ENCODE peak calls at places on chromosome 21, in five cellular contexts. One of them, this sample, is unnamed.
A peak's percentile ranks its signal among the peaks of the same experiment; 100 is the strongest.

GRCh38 chr21:35423694-35424093 is 374.6 kb upstream of the RUNX1 start:
- DNase-seq in K562: no peak
- DNase-seq in A549: no peak
- DNase-seq in H1: no peak
- DNase-seq in HepG2: no peak
- DNase-seq in this sample: no peak

GRCh38 chr21:33836408-33836807 is 79.2 kb downstream of the ATP5PO start:
- DNase-seq in K562: no peak
- DNase-seq in A549: no peak
- DNase-seq in H1: no peak
- DNase-seq in HepG2: no peak
- DNase-seq in this sample: no peak

GRCh38 chr21:21715286-21715969 is 717.2 kb downstream of the NCAM2 start:
- DNase-seq in K562: no peak
- DNase-seq in A549: no peak
- DNase-seq in H1: no peak
- DNase-seq in HepG2: no peak
- DNase-seq in this sample: no peak

GRCh38 chr21:33655591-33656221 is 13.4 kb downstream of the ITSN1 start:
- DNase-seq in K562: peak; percentile 32
- DNase-seq in A549: peak; percentile 54
- DNase-seq in H1: no peak
- DNase-seq in HepG2: no peak
- DNase-seq in this sample: no peak

GRCh38 chr21:25691931-25692330 is 42.8 kb downstream of the ATP5PF start:
- DNase-seq in K562: no peak
- DNase-seq in A549: no peak
- DNase-seq in H1: no peak
- DNase-seq in HepG2: no peak
- DNase-seq in this sample: no peak

GRCh38 chr21:22536511-22536910 is 1538.3 kb downstream of the NCAM2 start:
- DNase-seq in K562: no peak
- DNase-seq in A549: no peak
- DNase-seq in H1: no peak
- DNase-seq in HepG2: no peak
- DNase-seq in this sample: no peak

GRCh38 chr21:27365394-27365793 is 398.5 kb upstream of the ADAMTS5 start:
- DNase-seq in K562: no peak
- DNase-seq in A549: no peak
- DNase-seq in H1: no peak
- DNase-seq in HepG2: no peak
- DNase-seq in this sample: no peak

GRCh38 chr21:41048141-41048540 is 119.8 kb upstream of the BACE2 start:
- DNase-seq in K562: no peak
- DNase-seq in A549: no peak
- DNase-seq in H1: no peak
- DNase-seq in HepG2: no peak
- DNase-seq in this sample: no peak

GRCh38 chr21:34199121-34199910 is 125.9 kb downstream of the MRPS6 start:
- DNase-seq in K562: no peak
- DNase-seq in A549: no peak
- DNase-seq in H1: peak; percentile 42
- DNase-seq in HepG2: no peak
- DNase-seq in this sample: no peak

GRCh38 chr21:14677023-14677422 is 130.9 kb upstream of the SAMSN1 start:
- DNase-seq in K562: no peak
- DNase-seq in A549: no peak
- DNase-seq in H1: no peak
- DNase-seq in HepG2: no peak
- DNase-seq in this sample: no peak

GRCh38 chr21:27346041-27346448 is 379.2 kb upstream of the ADAMTS5 start:
- DNase-seq in K562: no peak
- DNase-seq in A549: no peak
- DNase-seq in H1: no peak
- DNase-seq in HepG2: no peak
- DNase-seq in this sample: no peak

GRCh38 chr21:36420571-36421339 is 35.6 kb downstream of the CHAF1B start:
- DNase-seq in K562: no peak
- DNase-seq in A549: no peak
- DNase-seq in H1: no peak
- DNase-seq in HepG2: no peak
- DNase-seq in this sample: no peak

GRCh38 chr21:45309541-45310381 is 22.1 kb upstream of the POFUT2 start:
- DNase-seq in K562: no peak
- DNase-seq in A549: no peak
- DNase-seq in H1: no peak
- DNase-seq in HepG2: no peak
- DNase-seq in this sample: peak; percentile 6
- TF ChIP-seq JUN in K562: no peak
- TF ChIP-seq JUN in A549: no peak
- TF ChIP-seq JUN in H1: no peak
- TF ChIP-seq JUN in HepG2: no peak
- TF ChIP-seq JUN in this sample: no peak

DNA sequence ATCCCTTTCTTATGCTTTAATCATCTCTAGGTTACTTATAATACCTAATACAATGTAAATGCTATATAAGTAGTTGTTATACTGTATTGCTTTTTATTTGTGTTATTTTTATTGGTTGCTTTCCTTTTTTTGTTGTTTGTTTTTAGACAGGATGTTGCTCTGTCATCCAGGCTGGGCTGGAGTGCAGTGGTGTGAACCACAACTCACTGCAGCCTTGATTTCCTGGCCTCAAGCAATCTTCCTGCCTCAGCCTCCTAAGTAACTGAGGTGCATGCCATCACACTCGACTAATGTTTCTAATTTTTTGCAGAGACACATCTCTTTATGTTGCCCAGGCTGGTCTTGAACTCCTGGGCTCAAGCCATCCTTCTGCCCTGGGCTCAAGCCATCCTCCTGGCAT is 26.9 kb downstream of the KRTAP19-8 start:
- DNase-seq in K562: no peak
- DNase-seq in A549: no peak
- DNase-seq in H1: no peak
- DNase-seq in HepG2: no peak
- DNase-seq in this sample: no peak
- TF ChIP-seq USF2 in K562: no peak
- TF ChIP-seq USF2 in A549: no peak
- TF ChIP-seq USF2 in H1: no peak
- TF ChIP-seq USF2 in HepG2: no peak
- TF ChIP-seq USF2 in this sample: no peak

GRCh38 chr21:29678616-29679015 is 261.2 kb downstream of the GRIK1 start:
- DNase-seq in K562: no peak
- DNase-seq in A549: no peak
- DNase-seq in H1: no peak
- DNase-seq in HepG2: no peak
- DNase-seq in this sample: no peak
- TF ChIP-seq JUN in K562: no peak
- TF ChIP-seq JUN in A549: no peak
- TF ChIP-seq JUN in H1: no peak
- TF ChIP-seq JUN in HepG2: no peak
- TF ChIP-seq JUN in this sample: no peak

GRCh38 chr21:37758997-37759396 is 157.3 kb downstream of the KCNJ6 start:
- DNase-seq in K562: peak; percentile 65
- DNase-seq in A549: peak; percentile 23
- DNase-seq in H1: peak; percentile 84
- DNase-seq in HepG2: peak; percentile 3
- DNase-seq in this sample: peak; percentile 79
- TF ChIP-seq USF2 in K562: no peak
- TF ChIP-seq USF2 in A549: no peak
- TF ChIP-seq USF2 in H1: no peak
- TF ChIP-seq USF2 in HepG2: no peak
- TF ChIP-seq USF2 in this sample: no peak

GRCh38 chr21:45276620-45277019 is 11.1 kb downstream of the POFUT2 start:
- DNase-seq in K562: no peak
- DNase-seq in A549: no peak
- DNase-seq in H1: no peak
- DNase-seq in HepG2: no peak
- DNase-seq in this sample: peak; percentile 8
- TF ChIP-seq JUN in K562: no peak
- TF ChIP-seq JUN in A549: no peak
- TF ChIP-seq JUN in H1: no peak
- TF ChIP-seq JUN in HepG2: no peak
- TF ChIP-seq JUN in this sample: no peak

DNA sequence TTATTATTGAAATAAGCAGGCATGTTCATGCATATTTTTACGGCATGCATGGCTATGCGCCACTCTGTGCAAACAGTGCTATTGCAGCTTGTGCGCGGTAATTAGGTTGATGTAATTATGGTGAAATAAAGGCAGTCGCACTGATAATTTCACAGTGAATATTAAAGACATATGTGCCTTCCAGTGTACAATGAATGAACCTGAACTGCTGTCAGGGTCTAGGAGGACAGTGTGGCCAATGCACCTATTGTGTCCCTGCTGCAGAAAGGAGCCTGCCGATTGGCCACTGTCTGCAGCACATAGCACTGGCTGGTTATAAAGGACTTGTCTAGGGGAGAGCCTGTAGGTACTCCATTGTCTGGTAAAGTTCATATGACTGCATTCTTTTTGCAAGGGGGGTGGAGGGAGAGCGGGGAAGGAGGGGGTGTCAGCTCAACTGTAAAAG is 340.4 kb downstream of the USP25 start:
- DNase-seq in K562: no peak
- DNase-seq in A549: no peak
- DNase-seq in H1: no peak
- DNase-seq in HepG2: no peak
- DNase-seq in this sample: no peak
- TF ChIP-seq USF2 in K562: no peak
- TF ChIP-seq USF2 in A549: no peak
- TF ChIP-seq USF2 in H1: no peak
- TF ChIP-seq USF2 in HepG2: no peak
- TF ChIP-seq USF2 in this sample: no peak

GRCh38 chr21:45636459-45636858 is 7.1 kb upstream of the PCBP3 start:
- DNase-seq in K562: no peak
- DNase-seq in A549: no peak
- DNase-seq in H1: no peak
- DNase-seq in HepG2: no peak
- DNase-seq in this sample: no peak

GRCh38 chr21:45638707-45639106 is 4.8 kb upstream of the PCBP3 start:
- DNase-seq in K562: no peak
- DNase-seq in A549: no peak
- DNase-seq in H1: no peak
- DNase-seq in HepG2: no peak
- DNase-seq in this sample: no peak

GRCh38 chr21:45635271-45636151 is 8.0 kb upstream of the PCBP3 start:
- DNase-seq in K562: no peak
- DNase-seq in A549: no peak
- DNase-seq in H1: no peak
- DNase-seq in HepG2: no peak
- DNase-seq in this sample: no peak

GRCh38 chr21:45637883-45638282 is 5.6 kb upstream of the PCBP3 start:
- DNase-seq in K562: no peak
- DNase-seq in A549: no peak
- DNase-seq in H1: no peak
- DNase-seq in HepG2: peak; percentile 28
- DNase-seq in this sample: no peak

DNA sequence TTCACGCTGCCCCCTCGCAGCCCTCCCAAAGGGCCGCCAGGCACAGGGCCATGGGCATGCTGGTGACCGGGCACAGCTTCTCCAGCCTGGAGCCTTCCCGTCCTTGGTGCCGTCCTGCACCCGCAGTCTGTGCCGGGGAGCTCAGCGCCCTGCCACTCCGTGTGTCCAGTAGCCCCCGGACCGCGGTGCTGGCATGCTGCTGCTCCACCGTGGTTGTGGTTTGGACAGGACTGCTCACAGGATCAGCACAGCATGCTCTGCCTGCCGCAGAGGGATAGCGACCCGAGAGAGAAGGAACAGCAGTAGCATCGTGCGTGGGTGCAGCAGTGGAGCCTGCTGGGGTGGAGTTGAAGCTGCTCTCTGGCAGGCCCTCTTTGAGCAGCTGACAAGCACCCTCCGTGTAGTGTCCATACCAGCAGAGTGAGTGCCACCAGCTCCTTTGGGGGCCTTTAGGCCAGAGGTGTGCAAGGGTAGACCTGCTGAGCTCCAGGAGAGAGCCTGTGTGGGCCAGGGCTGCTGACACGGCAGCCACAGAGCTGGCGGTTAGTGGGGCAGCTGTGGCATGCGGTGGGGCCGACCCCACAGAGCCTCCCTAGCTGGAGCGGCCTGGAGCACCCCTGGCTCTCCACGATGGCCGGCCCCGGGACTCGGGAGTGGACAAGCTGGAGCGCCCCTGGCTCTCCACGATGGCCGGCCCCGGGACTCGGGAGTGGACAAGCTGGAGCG is 6.4 kb upstream of the PCBP3 start:
- DNase-seq in K562: no peak
- DNase-seq in A549: no peak
- DNase-seq in H1: no peak
- DNase-seq in HepG2: no peak
- DNase-seq in this sample: no peak
- TF ChIP-seq JUN in K562: no peak
- TF ChIP-seq JUN in A549: no peak
- TF ChIP-seq JUN in H1: no peak
- TF ChIP-seq JUN in HepG2: no peak
- TF ChIP-seq JUN in this sample: no peak

DNA sequence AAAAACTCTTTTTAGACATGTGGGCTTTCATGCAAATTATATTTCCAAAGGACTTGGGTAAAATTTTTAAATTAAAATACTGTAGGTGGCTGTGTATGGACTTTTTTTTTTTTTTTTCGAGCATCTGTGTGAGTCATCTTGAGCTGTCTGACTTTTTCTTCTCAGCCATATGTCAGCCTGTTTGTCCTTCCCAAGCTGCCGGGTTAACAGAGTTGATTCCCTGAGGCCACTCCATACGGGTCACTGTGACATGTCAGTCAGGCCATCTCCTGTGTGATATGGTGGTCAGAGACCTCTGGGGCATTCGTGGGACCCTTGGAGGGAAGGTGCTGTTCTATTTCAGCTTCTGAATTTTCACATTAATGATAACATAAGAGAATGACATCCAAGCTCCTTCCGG is 148.3 kb downstream of the KCNJ6 start:
- DNase-seq in K562: no peak
- DNase-seq in A549: no peak
- DNase-seq in H1: no peak
- DNase-seq in HepG2: no peak
- DNase-seq in this sample: no peak
- TF ChIP-seq USF2 in K562: no peak
- TF ChIP-seq USF2 in A549: no peak
- TF ChIP-seq USF2 in H1: no peak
- TF ChIP-seq USF2 in HepG2: no peak
- TF ChIP-seq USF2 in this sample: no peak

GRCh38 chr21:43927591-43928229 is 62.7 kb downstream of the AGPAT3 start:
- DNase-seq in K562: no peak
- DNase-seq in A549: no peak
- DNase-seq in H1: no peak
- DNase-seq in HepG2: no peak
- DNase-seq in this sample: no peak
- TF ChIP-seq JUN in K562: no peak
- TF ChIP-seq JUN in A549: no peak
- TF ChIP-seq JUN in H1: no peak
- TF ChIP-seq JUN in HepG2: no peak
- TF ChIP-seq JUN in this sample: no peak